ENCODE peak calls at places on chromosomes 5 and 9, in seven cellular contexts. E, G, O, U, D, F and B are unnamed samples.

GRCh38 chr5:42225009-42225408 is 198.2 kb upstream of the GHR start:
- DNase-seq in O (no peak), D (no peak), E (no peak), F (no peak), U (no peak), G (no peak), B (no peak)

GRCh38 chr5:154481584-154482381 is 3.8 kb upstream of the HAND1 start:
- DNase-seq in E (no peak), F (no peak), O (no peak), U (no peak), D (no peak), G (no peak), B (no peak)

GRCh38 chr5:112694853-112695709 is 42.6 kb upstream of the APC start:
- DNase-seq in D (no peak), U (no peak), G (no peak), E (no peak), O (peak; percentile 36), F (no peak), B (peak; percentile 53)

GRCh38 chr9:31837211-31837610 is 547.2 kb upstream of the ACO1 start:
- DNase-seq in D (no peak), U (no peak), E (no peak), F (no peak), G (no peak), O (no peak), B (no peak)

GRCh38 chr9:73683862-73684591 is 532.4 kb downstream of the ANXA1 start:
- DNase-seq in G (peak; percentile 53), D (no peak), F (peak; percentile 23), U (no peak), E (peak; percentile 40), O (peak; percentile 5), B (peak; percentile 1)

GRCh38 chr5:178537467-178538381 is 52.5 kb downstream of the COL23A1 start:
- DNase-seq in G (no peak), D (no peak), E (peak; percentile 35), O (no peak), F (no peak), U (no peak), B (no peak)

GRCh38 chr9:137112564-137113384 is 1.8 kb downstream of the DPP7 start:
- DNase-seq in F (no peak), O (no peak), D (no peak), U (no peak), E (no peak), G (no peak), B (no peak)

GRCh38 chr5:157172408-157172807 is 6.3 kb upstream of the GARIN3 start:
- DNase-seq in E (no peak), U (no peak), F (no peak), G (no peak), O (no peak), D (no peak), B (no peak)

GRCh38 chr5:120463991-120464626 is at the start of gene PRR16:
- DNase-seq in G (peak; percentile 56), O (peak; percentile 45), D (peak; percentile 74), F (peak; percentile 13), U (no peak), E (peak; percentile 88), B (no peak)

GRCh38 chr5:74182603-74183002 is 457.9 kb downstream of the ENC1 start:
- DNase-seq in E (no peak), G (no peak), O (no peak), D (no peak), U (no peak), F (no peak), B (no peak)

GRCh38 chr9:112112941-112113399 is 62.1 kb downstream of the SUSD1 start:
- DNase-seq in E (peak; percentile 23), O (peak; percentile 64), F (peak; percentile 46), G (peak; percentile 84), D (no peak), U (no peak), B (no peak)

GRCh38 chr9:134223601-134224122 is 59.3 kb upstream of the RNU6ATAC start:
- DNase-seq in G (no peak), E (no peak), U (peak; percentile 20), F (no peak), O (no peak), D (peak; percentile 46), B (no peak)

GRCh38 chr5:1436681-1437080 is 8.6 kb downstream of the SLC6A3 start:
- DNase-seq in E (no peak), F (no peak), U (no peak), G (no peak), O (no peak), D (peak; percentile 49), B (no peak)

GRCh38 chr5:153573326-153574033 is 83.0 kb downstream of the GRIA1 start:
- DNase-seq in E (no peak), F (no peak), O (no peak), U (peak; percentile 48), G (no peak), D (peak; percentile 71), B (no peak)

GRCh38 chr9:77556396-77556795 is 91.7 kb downstream of the GNA14 start:
- DNase-seq in E (no peak), F (no peak), O (no peak), G (no peak), D (no peak), U (no peak), B (no peak)

GRCh38 chr9:121201738-121202533 is at the start of gene RAB14:
- DNase-seq in G (peak; percentile 95), O (peak; percentile 98), D (peak; percentile 100), U (peak; percentile 100), E (peak; percentile 100), F (peak; percentile 93), B (peak; percentile 89)

GRCh38 chr9:110820378-110820777 is 151.8 kb downstream of the MUSK start:
- DNase-seq in U (no peak), F (no peak), D (no peak), G (no peak), O (no peak), E (no peak), B (no peak)

GRCh38 chr5:82073179-82073578 is 101.4 kb downstream of the ATG10 start:
- DNase-seq in U (no peak), O (peak; percentile 2), E (no peak), D (no peak), G (no peak), F (no peak), B (no peak)

GRCh38 chr9:11312976-11313375 is 700.2 kb upstream of the PTPRD start:
- DNase-seq in O (peak; percentile 50), G (no peak), D (peak; percentile 44), U (no peak), E (peak; percentile 24), F (no peak), B (no peak)

GRCh38 chr9:110291921-110292575 is 35.7 kb upstream of the TXN start:
- DNase-seq in G (peak; percentile 12), O (no peak), F (no peak), E (no peak), D (no peak), U (no peak), B (no peak)

GRCh38 chr9:15485836-15486678 is 24.7 kb downstream of the PSIP1 start:
- DNase-seq in F (no peak), D (no peak), U (no peak), G (peak; percentile 51), O (peak; percentile 33), E (peak; percentile 7), B (no peak)

GRCh38 chr9:117355542-117355941 is 59.3 kb downstream of the ASTN2 start:
- DNase-seq in G (no peak), E (no peak), D (no peak), U (no peak), O (no peak), F (no peak), B (no peak)

GRCh38 chr9:13750061-13750460 is 470.6 kb upstream of the MPDZ start:
- DNase-seq in U (no peak), E (no peak), F (no peak), D (no peak), O (peak; percentile 92), G (peak; percentile 91), B (no peak)

GRCh38 chr9:16039988-16040761 is 487.3 kb downstream of the CCDC171 start:
- DNase-seq in U (no peak), E (peak; percentile 21), F (no peak), O (peak; percentile 81), D (no peak), G (peak; percentile 70), B (no peak)

GRCh38 chr5:172637122-172637580 is 3.9 kb upstream of the NEURL1B start:
- DNase-seq in F (no peak), G (no peak), E (no peak), O (no peak), D (peak; percentile 69), U (no peak), B (no peak)

GRCh38 chr9:89154651-89155336 is 23.8 kb downstream of the SHC3 start:
- DNase-seq in D (no peak), O (peak; percentile 90), E (no peak), F (no peak), U (no peak), G (peak; percentile 85), B (peak; percentile 71)

GRCh38 chr9:70615566-70616138 is 201.2 kb upstream of the KLF9 start:
- DNase-seq in O (no peak), F (no peak), G (no peak), E (no peak), D (no peak), U (no peak), B (no peak)
- H3K4me3 ChIP-seq in O (no peak overlapping the region), F (no peak overlapping the region), G (no peak overlapping the region), E (no peak overlapping the region), D (no peak overlapping the region), U (no peak overlapping the region), B (no peak overlapping the region)

DNA sequence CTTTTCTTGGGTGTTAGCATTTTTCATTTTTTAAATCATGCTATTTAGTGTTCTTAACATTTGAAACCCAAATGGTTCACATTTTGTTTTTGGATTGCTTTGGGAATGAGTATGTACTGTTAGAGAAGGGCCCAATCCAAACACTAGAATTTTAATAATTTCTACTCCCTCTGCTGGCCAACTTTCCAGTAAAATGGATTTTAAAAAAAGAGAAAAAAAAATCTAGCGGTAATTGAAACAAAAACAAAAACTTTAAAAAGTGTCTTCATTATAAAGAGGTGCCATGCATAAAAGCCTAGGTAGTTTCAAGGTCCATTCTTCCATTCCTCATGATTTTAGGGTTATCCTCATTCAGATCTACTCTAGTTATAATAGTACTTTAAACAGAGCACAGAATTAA is 32.1 kb upstream of the RICTOR start:
- DNase-seq in G (peak; percentile 55), D (no peak), O (no peak), U (no peak), F (no peak), E (no peak), B (no peak)
- TF ChIP-seq CTCF in G (peak; percentile 77), D (no peak), O (peak; percentile 22), U (peak; percentile 10), F (no peak), E (peak; percentile 24), B (peak; percentile 36)

DNA sequence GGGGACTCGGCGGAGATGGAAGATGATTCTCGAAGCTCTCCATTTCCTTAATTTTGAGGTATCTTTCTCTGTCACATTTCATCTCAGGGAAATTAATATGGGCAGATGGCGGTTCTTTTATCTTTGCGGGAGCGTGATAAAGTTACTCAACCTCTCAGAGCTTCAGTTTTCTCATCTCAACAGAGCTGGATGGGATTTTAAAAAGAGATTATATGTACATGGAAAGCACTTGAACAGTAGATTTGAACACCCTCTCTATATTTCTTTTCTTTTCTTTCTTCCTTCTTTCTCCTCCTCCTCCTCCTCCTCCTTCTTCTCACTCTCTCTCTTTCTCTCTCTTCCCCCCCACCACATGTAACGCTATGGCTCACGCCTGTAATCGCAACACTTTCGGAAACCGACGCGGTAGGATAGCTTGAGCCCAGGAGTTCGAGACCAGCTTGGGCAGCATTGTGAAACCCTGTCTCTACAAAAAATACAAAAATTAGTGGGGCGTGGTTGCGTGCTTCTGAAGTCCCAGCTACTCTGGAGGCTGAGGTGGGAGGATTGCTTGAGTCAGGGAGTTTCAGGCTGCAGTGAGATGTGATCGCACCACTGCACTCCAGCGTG is 603 bp upstream of the GLDC start:
- DNase-seq in G (peak; percentile 17), F (no peak), O (no peak), D (no peak), E (no peak), U (no peak), B (no peak)
- H3K4me3 ChIP-seq in G (peak overlapping the region; percentile 88), F (peak overlapping the region; percentile 91), O (peak overlapping the region; percentile 41), D (peak overlapping the region; percentile 43), E (peak overlapping the region; percentile 45), U (peak overlapping the region; percentile 55), B (no peak overlapping the region)

GRCh38 chr9:23663946-23664345 is 162.1 kb downstream of the ELAVL2 start:
- DNase-seq in E (no peak), G (no peak), F (no peak), U (no peak), O (no peak), D (no peak), B (no peak)
- TF ChIP-seq CTCF in E (no peak), G (no peak), F (no peak), U (no peak), O (no peak), D (no peak), B (no peak)